ENCODE peak calls at places on chromosomes 11 and 22, in seven cellular contexts. Q is SJSA1, Z is H9, C is heart left ventricle, N is astrocyte, U is mesendoderm, O is endodermal cell. I is an unnamed sample.

GRCh38 chr11:67439321-67440228 is 2.1 kb upstream of the PTPRCAP start:
- DNase-seq in C (no peak), Z (peak; percentile 63), N (no peak), O (peak; percentile 81), Q (peak; percentile 50), U (peak; percentile 62), I (no peak)

GRCh38 chr11:111417766-111418435 is 38.8 kb upstream of the POU2AF1 start:
- DNase-seq in Z (no peak), O (peak; percentile 24), N (peak; percentile 71), Q (peak; percentile 74), U (no peak), C (no peak), I (no peak)

GRCh38 chr11:17810736-17811135 is 76.2 kb downstream of the KCNC1 start:
- DNase-seq in Q (no peak), O (no peak), C (no peak), N (peak; percentile 39), Z (no peak), U (no peak), I (no peak)

GRCh38 chr11:66745356-66746235 is 16.6 kb upstream of the SPTBN2 start:
- DNase-seq in N (no peak), C (peak; percentile 68), Q (no peak), Z (peak; percentile 55), U (peak; percentile 26), O (no peak), I (peak; percentile 14)

GRCh38 chr11:46504817-46505613 is 88.8 kb downstream of the AMBRA1 start:
- DNase-seq in C (no peak), O (no peak), Q (peak; percentile 79), Z (no peak), U (no peak), N (peak; percentile 79), I (peak; percentile 49)

GRCh38 chr11:40722179-40722795 is 737.2 kb downstream of the LRRC4C start:
- DNase-seq in O (peak; percentile 85), Z (peak; percentile 71), U (peak; percentile 71), Q (peak; percentile 2), C (no peak), N (peak; percentile 2), I (no peak)

GRCh38 chr22:42693763-42694683 is 26.6 kb downstream of the A4GALT start:
- DNase-seq in C (no peak), U (no peak), O (no peak), Z (no peak), Q (no peak), N (no peak), I (no peak)

GRCh38 chr11:111387318-111387863 is 8.3 kb upstream of the POU2AF1 start:
- DNase-seq in N (no peak), U (no peak), C (no peak), O (no peak), Z (no peak), Q (no peak), I (no peak)

GRCh38 chr11:71370020-71370747 is 78.0 kb downstream of the DHCR7 start:
- DNase-seq in O (no peak), C (no peak), Z (no peak), N (no peak), Q (no peak), U (no peak), I (no peak)

GRCh38 chr11:10328314-10329090 is 23.6 kb downstream of the ADM start:
- DNase-seq in Z (no peak), C (no peak), U (no peak), O (no peak), N (peak; percentile 85), Q (peak; percentile 65), I (no peak)

GRCh38 chr11:118606157-118606843 is 1.1 kb upstream of the PHLDB1 start:
- DNase-seq in U (peak; percentile 15), Q (no peak), N (no peak), Z (no peak), O (peak; percentile 80), C (no peak), I (no peak)
- H3K4me1 ChIP-seq in U (peaks cover 2% of the 10 kb centered on the region), Q (peaks cover 18% of the 10 kb centered on the region), N (peaks cover 52% of the 10 kb centered on the region), Z (no peaks in the 10 kb centered on the region), O (peaks cover 14% of the 10 kb centered on the region), C (peaks cover 13% of the 10 kb centered on the region), I (no peaks in the 10 kb centered on the region)

GRCh38 chr11:35085766-35086165 is 53.2 kb upstream of the CD44 start:
- DNase-seq in N (no peak), Q (no peak), C (no peak), O (no peak), U (no peak), Z (no peak), I (no peak)

GRCh38 chr11:35082322-35083180 is 56.4 kb upstream of the CD44 start:
- DNase-seq in U (peak; percentile 94), N (peak; percentile 88), Q (peak; percentile 90), Z (peak; percentile 79), O (peak; percentile 90), C (peak; percentile 77), I (peak; percentile 92)

GRCh38 chr11:35084817-35085424 is 54.0 kb upstream of the CD44 start:
- DNase-seq in N (no peak), C (no peak), Z (no peak), U (no peak), Q (no peak), O (no peak), I (no peak)

GRCh38 chr11:35079581-35079980 is 59.4 kb upstream of the CD44 start:
- DNase-seq in O (no peak), U (no peak), Z (no peak), N (no peak), C (no peak), Q (no peak), I (no peak)

GRCh38 chr11:35083181-35084061 is 55.5 kb upstream of the CD44 start:
- DNase-seq in O (peak; percentile 86), C (no peak), U (peak; percentile 98), Q (peak; percentile 87), Z (peak; percentile 38), N (peak; percentile 99), I (peak; percentile 94)
- H3K4me1 ChIP-seq in O (peaks cover 5% of the 10 kb centered on the region), C (peaks cover 8% of the 10 kb centered on the region), U (peaks cover 4% of the 10 kb centered on the region), Q (peaks cover 37% of the 10 kb centered on the region), Z (no peaks in the 10 kb centered on the region), N (peaks cover 30% of the 10 kb centered on the region), I (peaks cover 36% of the 10 kb centered on the region)

GRCh38 chr11:69297926-69298777 is 4.2 kb downstream of the MYEOV start:
- DNase-seq in U (peak; percentile 41), Q (peak; percentile 98), Z (no peak), C (peak; percentile 87), O (no peak), N (peak; percentile 74), I (no peak)
- H3K4me1 ChIP-seq in U (no peaks in the 10 kb centered on the region), Q (peaks cover 66% of the 10 kb centered on the region), Z (peaks cover 1% of the 10 kb centered on the region), C (peaks cover 29% of the 10 kb centered on the region), O (no peaks in the 10 kb centered on the region), N (peaks cover 58% of the 10 kb centered on the region), I (peaks cover 42% of the 10 kb centered on the region)

GRCh38 chr11:124751741-124752470 is at the start of gene VSIG2:
- DNase-seq in U (no peak), O (peak; percentile 68), Q (no peak), Z (peak; percentile 35), N (no peak), C (no peak), I (no peak)
- H3K4me1 ChIP-seq in U (peaks cover 4% of the 10 kb centered on the region), O (no peaks in the 10 kb centered on the region), Q (peaks cover 24% of the 10 kb centered on the region), Z (peaks cover 3% of the 10 kb centered on the region), N (peaks cover 33% of the 10 kb centered on the region), C (peaks cover 19% of the 10 kb centered on the region), I (no peaks in the 10 kb centered on the region)

GRCh38 chr22:29934596-29934995 is 51.6 kb downstream of the MTMR3 start:
- DNase-seq in Q (no peak), Z (no peak), C (no peak), U (no peak), O (no peak), N (no peak), I (no peak)
- H3K4me1 ChIP-seq in Q (peaks cover 22% of the 10 kb centered on the region), Z (peaks cover 3% of the 10 kb centered on the region), C (no peaks in the 10 kb centered on the region), U (no peaks in the 10 kb centered on the region), O (no peaks in the 10 kb centered on the region), N (no peaks in the 10 kb centered on the region), I (no peaks in the 10 kb centered on the region)

GRCh38 chr11:6719588-6719987 is 36.4 kb upstream of the MRPL17 start:
- DNase-seq in N (no peak), Q (no peak), O (no peak), C (no peak), Z (no peak), U (no peak), I (no peak)
- H3K4me1 ChIP-seq in N (no peaks in the 10 kb centered on the region), Q (no peaks in the 10 kb centered on the region), O (no peaks in the 10 kb centered on the region), C (no peaks in the 10 kb centered on the region), Z (no peaks in the 10 kb centered on the region), U (no peaks in the 10 kb centered on the region), I (no peaks in the 10 kb centered on the region)